ENCODE peak calls at places on chromosome 17, in five cellular contexts. One of them, this sample, is unnamed.

GRCh38 chr17:1736348-1737281 is 6.1 kb upstream of the SERPINF2 start:
- DNase-seq in cardiac septum: no peak
- DNase-seq in iris pigment epithelial cell: peak; percentile 89
- DNase-seq in NCI-H1105 treated with DMSO at 0.1 percent for 48 hours: no peak
- DNase-seq in heart left ventricle: peak; percentile 70
- DNase-seq in this sample: no peak

GRCh38 chr17:82942166-82943130 is 102.6 kb upstream of the ZNF750 start:
- DNase-seq in heart left ventricle: peak; percentile 9
- DNase-seq in iris pigment epithelial cell: no peak
- DNase-seq in cardiac septum: peak; percentile 58
- DNase-seq in NCI-H1105 treated with DMSO at 0.1 percent for 48 hours: no peak
- DNase-seq in this sample: no peak

GRCh38 chr17:77737442-77738265 is 220.8 kb upstream of the TNRC6C start:
- DNase-seq in iris pigment epithelial cell: no peak
- DNase-seq in NCI-H1105 treated with DMSO at 0.1 percent for 48 hours: peak; percentile 96
- DNase-seq in cardiac septum: no peak
- DNase-seq in heart left ventricle: peak; percentile 18
- DNase-seq in this sample: no peak

GRCh38 chr17:177762-178161 is 3.7 kb downstream of the DOC2B start:
- DNase-seq in heart left ventricle: no peak
- DNase-seq in iris pigment epithelial cell: no peak
- DNase-seq in NCI-H1105 treated with DMSO at 0.1 percent for 48 hours: no peak
- DNase-seq in cardiac septum: no peak
- DNase-seq in this sample: no peak

GRCh38 chr17:31579265-31579664 is 187.8 kb downstream of the RAB11FIP4 start:
- DNase-seq in iris pigment epithelial cell: no peak
- DNase-seq in cardiac septum: no peak
- DNase-seq in NCI-H1105 treated with DMSO at 0.1 percent for 48 hours: peak; percentile 6
- DNase-seq in heart left ventricle: no peak
- DNase-seq in this sample: no peak

GRCh38 chr17:47895254-47895855 is 681 bp upstream of the SP2 start:
- DNase-seq in heart left ventricle: no peak
- DNase-seq in iris pigment epithelial cell: peak; percentile 28
- DNase-seq in cardiac septum: no peak
- DNase-seq in NCI-H1105 treated with DMSO at 0.1 percent for 48 hours: peak; percentile 8
- DNase-seq in this sample: no peak

GRCh38 chr17:19659366-19660177 is 11.0 kb downstream of the ALDH3A2 start:
- DNase-seq in heart left ventricle: no peak
- DNase-seq in cardiac septum: no peak
- DNase-seq in iris pigment epithelial cell: no peak
- DNase-seq in NCI-H1105 treated with DMSO at 0.1 percent for 48 hours: no peak
- DNase-seq in this sample: no peak

GRCh38 chr17:15963670-15964110 is 18.8 kb downstream of the ADORA2B start:
- DNase-seq in heart left ventricle: no peak
- DNase-seq in iris pigment epithelial cell: peak; percentile 80
- DNase-seq in cardiac septum: no peak
- DNase-seq in NCI-H1105 treated with DMSO at 0.1 percent for 48 hours: no peak
- DNase-seq in this sample: no peak

GRCh38 chr17:18968945-18969887 is 17.3 kb downstream of the SLC5A10 start:
- DNase-seq in cardiac septum: no peak
- DNase-seq in NCI-H1105 treated with DMSO at 0.1 percent for 48 hours: no peak
- DNase-seq in iris pigment epithelial cell: no peak
- DNase-seq in heart left ventricle: no peak
- DNase-seq in this sample: no peak

GRCh38 chr17:68954146-68954971 is 833 bp downstream of the ABCA8 start:
- DNase-seq in iris pigment epithelial cell: peak; percentile 71
- DNase-seq in NCI-H1105 treated with DMSO at 0.1 percent for 48 hours: no peak
- DNase-seq in cardiac septum: no peak
- DNase-seq in heart left ventricle: no peak
- DNase-seq in this sample: no peak

GRCh38 chr17:43556292-43556691 is 10.2 kb upstream of the ETV4 start:
- DNase-seq in cardiac septum: no peak
- DNase-seq in NCI-H1105 treated with DMSO at 0.1 percent for 48 hours: no peak
- DNase-seq in iris pigment epithelial cell: peak; percentile 34
- DNase-seq in heart left ventricle: no peak
- DNase-seq in this sample: no peak

GRCh38 chr17:76631821-76632565 is 11.6 kb downstream of the ST6GALNAC1 start:
- DNase-seq in heart left ventricle: no peak
- DNase-seq in iris pigment epithelial cell: peak; percentile 26
- DNase-seq in cardiac septum: no peak
- DNase-seq in NCI-H1105 treated with DMSO at 0.1 percent for 48 hours: no peak
- DNase-seq in this sample: no peak

GRCh38 chr17:20981046-20981920 is 61.5 kb downstream of the USP22 start:
- DNase-seq in iris pigment epithelial cell: no peak
- DNase-seq in NCI-H1105 treated with DMSO at 0.1 percent for 48 hours: no peak
- DNase-seq in heart left ventricle: no peak
- DNase-seq in cardiac septum: peak; percentile 44
- DNase-seq in this sample: no peak

GRCh38 chr17:1764274-1764673 is 2.4 kb downstream of the SERPINF1 start:
- DNase-seq in NCI-H1105 treated with DMSO at 0.1 percent for 48 hours: no peak
- DNase-seq in iris pigment epithelial cell: peak; percentile 95
- DNase-seq in cardiac septum: no peak
- DNase-seq in heart left ventricle: peak; percentile 76
- DNase-seq in this sample: no peak

GRCh38 chr17:28467456-28468025 is 5.9 kb upstream of the SLC13A2 start:
- DNase-seq in heart left ventricle: no peak
- DNase-seq in NCI-H1105 treated with DMSO at 0.1 percent for 48 hours: no peak
- DNase-seq in cardiac septum: peak; percentile 17
- DNase-seq in iris pigment epithelial cell: peak; percentile 92
- DNase-seq in this sample: no peak

GRCh38 chr17:28407130-28407973 is 1.3 kb upstream of the SLC46A1 start:
- DNase-seq in heart left ventricle: no peak
- DNase-seq in cardiac septum: no peak
- DNase-seq in iris pigment epithelial cell: no peak
- DNase-seq in NCI-H1105 treated with DMSO at 0.1 percent for 48 hours: peak; percentile 87
- DNase-seq in this sample: no peak

GRCh38 chr17:63675607-63676539 is 24.1 kb downstream of the LIMD2 start:
- DNase-seq in cardiac septum: no peak
- DNase-seq in heart left ventricle: peak; percentile 82
- DNase-seq in iris pigment epithelial cell: peak; percentile 90
- DNase-seq in NCI-H1105 treated with DMSO at 0.1 percent for 48 hours: peak; percentile 80
- DNase-seq in this sample: no peak

GRCh38 chr17:81060416-81060815 is 25.5 kb downstream of the BAIAP2 start:
- DNase-seq in cardiac septum: no peak
- DNase-seq in iris pigment epithelial cell: no peak
- DNase-seq in heart left ventricle: no peak
- DNase-seq in NCI-H1105 treated with DMSO at 0.1 percent for 48 hours: no peak
- DNase-seq in this sample: no peak

GRCh38 chr17:58575511-58575910 is 61.1 kb upstream of the MTMR4 start:
- DNase-seq in iris pigment epithelial cell: peak; percentile 86
- DNase-seq in cardiac septum: no peak
- DNase-seq in heart left ventricle: no peak
- DNase-seq in NCI-H1105 treated with DMSO at 0.1 percent for 48 hours: no peak
- DNase-seq in this sample: no peak

GRCh38 chr17:76384222-76384986 is at the start of gene SPHK1:
- DNase-seq in NCI-H1105 treated with DMSO at 0.1 percent for 48 hours: peak; percentile 36
- DNase-seq in iris pigment epithelial cell: peak; percentile 86
- DNase-seq in heart left ventricle: peak; percentile 80
- DNase-seq in cardiac septum: peak; percentile 90
- DNase-seq in this sample: peak; percentile 59

GRCh38 chr17:59001158-59001814 is 105.4 kb downstream of the TRIM37 start:
- DNase-seq in NCI-H1105 treated with DMSO at 0.1 percent for 48 hours: no peak
- DNase-seq in heart left ventricle: peak; percentile 37
- DNase-seq in cardiac septum: peak; percentile 79
- DNase-seq in iris pigment epithelial cell: peak; percentile 75
- DNase-seq in this sample: no peak

GRCh38 chr17:8176998-8177731 is 985 bp upstream of the TMEM107 start:
- DNase-seq in heart left ventricle: no peak
- DNase-seq in NCI-H1105 treated with DMSO at 0.1 percent for 48 hours: no peak
- DNase-seq in cardiac septum: no peak
- DNase-seq in iris pigment epithelial cell: no peak
- DNase-seq in this sample: no peak

GRCh38 chr17:73404246-73404645 is 92.4 kb upstream of the CDC42EP4 start:
- DNase-seq in heart left ventricle: no peak
- DNase-seq in iris pigment epithelial cell: no peak
- DNase-seq in NCI-H1105 treated with DMSO at 0.1 percent for 48 hours: no peak
- DNase-seq in cardiac septum: no peak
- DNase-seq in this sample: no peak

GRCh38 chr17:34254146-34254545 is 939 bp upstream of the CCL2 start:
- DNase-seq in iris pigment epithelial cell: peak; percentile 70
- DNase-seq in cardiac septum: no peak
- DNase-seq in heart left ventricle: no peak
- DNase-seq in NCI-H1105 treated with DMSO at 0.1 percent for 48 hours: no peak
- DNase-seq in this sample: no peak

GRCh38 chr17:30278032-30278431 is 13.7 kb downstream of the BLMH start:
- DNase-seq in cardiac septum: no peak
- DNase-seq in iris pigment epithelial cell: peak; percentile 63
- DNase-seq in NCI-H1105 treated with DMSO at 0.1 percent for 48 hours: peak; percentile 31
- DNase-seq in heart left ventricle: no peak
- DNase-seq in this sample: no peak